ENCODE peak calls at places on chromosome 2, in ten cellular contexts. Z is amniotic stem cell; K is HCEC 1CT; B is H7; Q is CD8-positive, alpha-beta T cell; H is T-helper 9 cell; R is NCI-H187; W is fibroblast of pulmonary artery; G is activated T-cell treated with anti-CD3 and anti-CD28 coated beads for 48 hours; D is MM.1S. C is an unnamed sample.

GRCh38 chr2:38274286-38275276 is 102.5 kb downstream of the ATL2 start:
- DNase-seq in Z (peak), K (peak), B (peak), Q (no peak), H (no peak), R (peak), W (peak), G (no peak), D (peak), C (no peak)

GRCh38 chr2:15883684-15884083 is 56.7 kb upstream of the MYCN start:
- DNase-seq in Z (no peak), K (no peak), B (no peak), Q (no peak), H (no peak), R (no peak), W (no peak), G (no peak), D (no peak), C (no peak)

GRCh38 chr2:220894069-220894468 is 678.0 kb downstream of the EPHA4 start:
- DNase-seq in Z (peak), K (no peak), B (no peak), Q (no peak), H (no peak), R (no peak), W (no peak), G (no peak), D (no peak), C (no peak)

GRCh38 chr2:39668576-39668975 is 2.9 kb downstream of the TMEM178A start:
- DNase-seq in Z (no peak), K (no peak), B (no peak), Q (no peak), H (no peak), R (no peak), W (no peak), G (no peak), D (no peak), C (no peak)

GRCh38 chr2:71941731-71942575 is 205.7 kb downstream of the CYP26B1 start:
- DNase-seq in Z (no peak), K (no peak), B (peak), Q (peak), H (no peak), R (no peak), W (no peak), G (no peak), D (no peak), C (peak)

GRCh38 chr2:195543902-195544894 is 112.8 kb upstream of the SLC39A10 start:
- DNase-seq in Z (no peak), K (peak), B (no peak), Q (no peak), H (no peak), R (no peak), W (peak), G (no peak), D (no peak), C (no peak)

GRCh38 chr2:107817378-107817777 is 9.3 kb upstream of the RGPD4 start:
- DNase-seq in Z (no peak), K (no peak), B (no peak), Q (no peak), H (no peak), R (no peak), W (no peak), G (no peak), D (no peak), C (no peak)

GRCh38 chr2:11495844-11496271 is 29.9 kb upstream of the E2F6 start:
- DNase-seq in Z (no peak), K (no peak), B (no peak), Q (no peak), H (no peak), R (no peak), W (no peak), G (no peak), D (no peak), C (peak)

GRCh38 chr2:127034056-127034455 is 72.9 kb downstream of the BIN1 start:
- DNase-seq in Z (no peak), K (no peak), B (no peak), Q (no peak), H (no peak), R (no peak), W (no peak), G (no peak), D (no peak), C (no peak)

GRCh38 chr2:84257871-84258270 is 201.2 kb downstream of the SUCLG1 start:
- DNase-seq in Z (no peak), K (no peak), B (peak), Q (no peak), H (no peak), R (no peak), W (no peak), G (no peak), D (peak), C (no peak)

GRCh38 chr2:150538582-150539236 is 51.2 kb upstream of the RND3 start:
- DNase-seq in Z (peak), K (peak), B (no peak), Q (no peak), H (no peak), R (no peak), W (no peak), G (no peak), D (no peak), C (no peak)

C was measured in H9.